ENCODE peak calls at places on chromosomes 13 and 19, in four cellular contexts. R, B, H and V are unnamed samples.

GRCh38 chr13:68996671-68997030 is 1111.0 kb upstream of the ATXN8OS start:
- DNase-seq in R (no peak), B (no peak), H (no peak), V (no peak)

GRCh38 chr13:73303858-73304257 is 245.1 kb downstream of the KLF5 start:
- DNase-seq in R (no peak), B (no peak), H (no peak), V (no peak)

GRCh38 chr19:14661372-14661924 is 13.2 kb downstream of the ADGRE3 start:
- DNase-seq in R (no peak), B (no peak), H (no peak), V (no peak)

GRCh38 chr13:55347528-55347927 is 1793.2 kb upstream of the PRR20A start:
- DNase-seq in R (no peak), B (no peak), H (no peak), V (no peak)

GRCh38 chr13:78764665-78765064 is 105.7 kb upstream of the OBI1 start:
- DNase-seq in R (no peak), B (no peak), H (no peak), V (peak)

GRCh38 chr19:1161716-1162115 is 12.4 kb downstream of the SBNO2 start:
- DNase-seq in R (no peak), B (no peak), H (no peak), V (no peak)

GRCh38 chr13:61294467-61295186 is 121.0 kb downstream of the PCDH20 start:
- DNase-seq in R (no peak), B (no peak), H (no peak), V (no peak)

GRCh38 chr13:95530178-95530577 is 22.3 kb upstream of the CLDN10 start:
- DNase-seq in R (no peak), B (no peak), H (peak), V (no peak)

GRCh38 chr19:7109678-7110289 is 40.3 kb downstream of the ZNF557 start:
- DNase-seq in R (no peak), B (no peak), H (no peak), V (peak)

GRCh38 chr19:41711376-41712261 is 3.2 kb downstream of the CEACAM5 start:
- DNase-seq in R (no peak), B (no peak), H (no peak), V (no peak)

GRCh38 chr13:113932060-113932459 is 41.8 kb downstream of the C13orf46 start:
- DNase-seq in R (no peak), B (no peak), H (no peak), V (no peak)

GRCh38 chr13:102856603-102857002 is 10.8 kb downstream of the ERCC5 start:
- DNase-seq in R (peak), B (no peak), H (no peak), V (no peak)

GRCh38 chr19:30881986-30882385 is 467.2 kb downstream of the TSHZ3 start:
- DNase-seq in R (no peak), B (no peak), H (no peak), V (no peak)

GRCh38 chr19:33705860-33706259 is 84.1 kb downstream of the CHST8 start:
- DNase-seq in R (no peak), B (no peak), H (no peak), V (no peak)

GRCh38 chr13:35978607-35979316 is 152.4 kb downstream of the DCLK1 start:
- DNase-seq in R (no peak), B (no peak), H (peak), V (peak)

GRCh38 chr13:99464441-99464949 is 36.8 kb upstream of the TM9SF2 start:
- DNase-seq in R (no peak), B (no peak), H (no peak), V (no peak)

GRCh38 chr13:34466301-34466700 is 475.8 kb upstream of the NBEA start:
- DNase-seq in R (no peak), B (no peak), H (no peak), V (no peak)

GRCh38 chr13:43041368-43041921 is 18.1 kb downstream of the DNAJC15 start:
- DNase-seq in R (no peak), B (no peak), H (no peak), V (no peak)

GRCh38 chr13:43042410-43042921 is 19.1 kb downstream of the DNAJC15 start:
- DNase-seq in R (no peak), B (no peak), H (no peak), V (no peak)

GRCh38 chr13:43046259-43046658 is 22.9 kb downstream of the DNAJC15 start:
- DNase-seq in R (no peak), B (no peak), H (no peak), V (no peak)

GRCh38 chr13:43044720-43045301 is 21.4 kb downstream of the DNAJC15 start:
- DNase-seq in R (no peak), B (no peak), H (no peak), V (no peak)
- H3K27ac ChIP-seq in R (no peak), B (peak), H (no peak), V (no peak)

DNA sequence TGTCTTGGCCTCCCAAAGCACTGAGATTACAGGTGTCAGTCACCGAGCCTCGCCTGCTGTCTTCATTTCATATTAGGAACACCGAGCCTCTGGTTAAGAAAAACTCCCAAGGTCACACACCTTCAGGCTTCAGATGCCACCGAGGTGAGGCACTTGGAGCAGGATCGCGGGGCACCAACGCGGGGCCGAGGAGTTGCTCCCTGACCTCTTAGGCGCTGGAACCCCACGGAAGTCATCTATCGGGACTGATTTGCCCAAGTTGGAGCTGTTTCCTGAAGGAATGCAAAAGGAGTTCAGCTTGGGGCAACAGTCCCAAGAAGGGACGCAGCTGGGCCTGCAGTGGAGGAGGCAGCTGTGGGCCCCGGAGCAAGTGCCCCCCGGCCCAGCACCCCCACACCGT is 50.3 kb upstream of the XPO4 start:
- DNase-seq in R (no peak), B (no peak), H (no peak), V (no peak)
- TF ChIP-seq CTCF in R (no peak), B (no peak), H (no peak), V (no peak)

DNA sequence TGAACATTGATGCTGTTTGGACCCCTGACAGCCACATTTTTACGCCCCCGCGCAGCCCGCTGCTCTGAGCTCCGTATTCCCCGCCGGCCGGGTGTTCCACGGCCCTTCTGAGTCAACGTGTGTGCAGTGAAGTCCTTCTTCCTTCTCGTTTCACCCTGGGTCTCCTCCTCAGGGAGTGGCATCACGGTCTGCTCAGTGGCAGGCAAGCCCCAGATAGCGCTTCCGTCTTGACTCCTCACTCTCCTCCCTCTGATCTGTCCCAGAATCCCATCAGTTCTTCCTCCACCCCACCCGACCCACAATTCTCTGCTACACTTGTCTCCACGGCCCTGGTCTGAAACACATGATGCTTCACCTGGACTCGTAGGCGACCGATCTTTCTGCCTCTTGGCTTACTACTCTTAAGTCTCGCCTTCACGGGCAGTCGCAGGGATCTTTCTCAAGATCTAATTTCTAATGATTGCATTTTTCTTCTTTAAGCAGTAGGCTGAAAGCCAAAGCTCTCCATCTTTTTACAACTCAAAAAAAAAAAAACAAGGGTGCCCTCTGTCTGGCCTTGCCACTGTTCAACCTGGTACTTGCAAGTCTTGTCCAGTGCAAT is 33.9 kb downstream of the CCNE1 start:
- DNase-seq in R (no peak), B (no peak), H (peak), V (peak)
- TF ChIP-seq POLR2A in R (no peak), B (no peak), H (no peak), V (no peak)

DNA sequence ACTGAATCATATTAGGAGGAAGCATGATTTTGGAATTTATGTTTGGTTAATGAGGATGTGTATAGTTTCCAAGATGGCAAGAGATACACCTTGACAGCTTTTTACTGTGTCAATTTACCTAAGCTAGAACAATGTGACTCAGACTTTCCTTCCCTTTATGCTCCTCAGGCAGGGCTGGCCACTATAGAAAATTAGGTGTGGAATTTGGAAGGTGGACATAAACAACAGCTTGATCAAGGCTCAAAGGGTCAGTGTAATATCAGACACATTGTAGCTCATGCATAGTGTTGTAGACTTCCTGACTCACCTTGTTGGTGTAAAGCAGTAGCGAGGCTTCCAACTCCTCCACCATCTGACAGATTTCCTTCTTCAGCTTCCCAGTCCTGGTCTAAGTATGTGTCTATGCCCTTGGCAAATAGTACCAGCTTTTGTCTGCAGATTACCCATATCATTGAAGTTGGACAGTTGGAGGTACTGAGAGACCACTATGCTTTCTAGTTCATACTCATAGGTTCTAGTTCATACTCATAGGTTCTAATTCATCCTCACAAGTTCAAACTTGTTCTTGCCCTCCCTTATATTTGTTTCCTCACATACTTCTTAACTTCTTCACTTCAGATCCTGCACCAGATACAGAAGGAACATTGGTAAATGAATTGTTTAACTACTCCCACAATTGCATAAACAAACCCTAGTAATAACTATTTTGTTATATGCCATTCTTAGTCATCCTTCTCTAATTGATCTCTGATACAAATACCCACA is 172.3 kb downstream of the SLITRK1 start:
- DNase-seq in R (no peak), B (no peak), H (no peak), V (no peak)
- H3K27ac ChIP-seq in R (no peak), B (no peak), H (no peak), V (no peak)

GRCh38 chr19:46847528-46847927 is 3.1 kb downstream of the AP2S1 start:
- DNase-seq in R (no peak), B (no peak), H (no peak), V (no peak)

GRCh38 chr19:46852830-46853229 is 2.2 kb upstream of the AP2S1 start:
- DNase-seq in R (no peak), B (no peak), H (no peak), V (no peak)

GRCh38 chr19:46849610-46850009 is 1.0 kb downstream of the AP2S1 start:
- DNase-seq in R (no peak), B (no peak), H (no peak), V (no peak)

GRCh38 chr19:46848389-46848788 is 2.3 kb downstream of the AP2S1 start:
- DNase-seq in R (no peak), B (no peak), H (no peak), V (no peak)

GRCh38 chr19:46850228-46851203 is at the start of gene AP2S1:
- DNase-seq in R (peak), B (peak), H (peak), V (peak)
- TF ChIP-seq CTCF in R (no peak), B (no peak), H (peak), V (no peak)